ENCODE peak calls at places on chromosome 21, in four cellular contexts. J is NB4, W is kidney tubule cell, N is NCI-H2081. A is an unnamed sample.

GRCh38 chr21:26956216-26956615 is 10.7 kb downstream of the ADAMTS5 start:
- DNase-seq in J (no peak), W (no peak), N (no peak), A (no peak)

GRCh38 chr21:15293251-15293650 is 228.5 kb upstream of the NRIP1 start:
- DNase-seq in J (no peak), W (peak; percentile 91), N (no peak), A (no peak)

GRCh38 chr21:29332461-29333354 is 34.0 kb downstream of the BACH1 start:
- DNase-seq in J (no peak), W (peak; percentile 67), N (no peak), A (no peak)

GRCh38 chr21:45178072-45178608 is 103.8 kb downstream of the ADARB1 start:
- DNase-seq in J (no peak), W (no peak), N (no peak), A (no peak)

GRCh38 chr21:15224346-15225086 is 159.7 kb upstream of the NRIP1 start:
- DNase-seq in J (no peak), W (peak; percentile 97), N (no peak), A (no peak)

GRCh38 chr21:23853796-23854379 is 1753.4 kb downstream of the MRPL39 start:
- DNase-seq in J (peak; percentile 50), W (peak; percentile 2), N (no peak), A (no peak)

GRCh38 chr21:34765619-34766018 is 96.8 kb downstream of the CLIC6 start:
- DNase-seq in J (no peak), W (no peak), N (no peak), A (no peak)

GRCh38 chr21:19607983-19608668 is 1204.5 kb upstream of the TMPRSS15 start:
- DNase-seq in J (no peak), W (peak; percentile 1), N (peak; percentile 59), A (no peak)

GRCh38 chr21:44992608-44993031 is 52.8 kb downstream of the SLX9 start:
- DNase-seq in J (no peak), W (no peak), N (no peak), A (no peak)

GRCh38 chr21:8990326-8991087 is 1530.9 kb upstream of the TPTE start:
- DNase-seq in J (no peak), W (peak; percentile 47), N (no peak), A (no peak)

GRCh38 chr21:15870819-15871218 is 141.0 kb downstream of the USP25 start:
- DNase-seq in J (no peak), W (no peak), N (no peak), A (no peak)

GRCh38 chr21:25906554-25906953 is 171.8 kb downstream of the GABPA start:
- DNase-seq in J (no peak), W (no peak), N (no peak), A (no peak)

GRCh38 chr21:39670741-39671140 is 58.0 kb downstream of the B3GALT5 start:
- DNase-seq in J (no peak), W (peak; percentile 53), N (no peak), A (no peak)

GRCh38 chr21:42186591-42186990 is 32.3 kb upstream of the ABCG1 start:
- DNase-seq in J (no peak), W (no peak), N (no peak), A (no peak)

GRCh38 chr21:46114963-46115362 is 17.1 kb downstream of the COL6A2 start:
- DNase-seq in J (no peak), W (no peak), N (no peak), A (no peak)

GRCh38 chr21:40886931-40887330 is 40.0 kb upstream of the DSCAM start:
- DNase-seq in J (no peak), W (no peak), N (no peak), A (no peak)

GRCh38 chr21:45367402-45368351 is 37.3 kb upstream of the COL18A1 start:
- DNase-seq in J (no peak), W (no peak), N (no peak), A (no peak)

GRCh38 chr21:38936237-38936636 is 130.5 kb downstream of the ETS2 start:
- DNase-seq in J (no peak), W (no peak), N (no peak), A (no peak)

GRCh38 chr21:43292041-43292865 is 123.4 kb downstream of the CRYAA start:
- DNase-seq in J (no peak), W (no peak), N (no peak), A (no peak)

GRCh38 chr21:36429672-36430546 is 44.7 kb downstream of the CHAF1B start:
- DNase-seq in J (peak; percentile 91), W (peak; percentile 100), N (no peak), A (no peak)

GRCh38 chr21:45763074-45763473 is 119.5 kb downstream of the PCBP3 start:
- DNase-seq in J (no peak), W (no peak), N (no peak), A (no peak)

GRCh38 chr21:36964832-36965719 is 1.4 kb downstream of the HLCS start:
- DNase-seq in J (peak; percentile 27), W (peak; percentile 5), N (no peak), A (peak; percentile 60)

GRCh38 chr21:23858878-23859277 is 1748.4 kb downstream of the MRPL39 start:
- DNase-seq in J (no peak), W (no peak), N (no peak), A (no peak)

GRCh38 chr21:45443595-45444181 is 38.7 kb downstream of the COL18A1 start:
- DNase-seq in J (peak; percentile 33), W (no peak), N (no peak), A (no peak)

GRCh38 chr21:29018540-29018939 is 609 bp downstream of the RWDD2B start:
- DNase-seq in J (peak; percentile 19), W (peak; percentile 16), N (no peak), A (no peak)

GRCh38 chr21:16424331-16424749 is 694.6 kb downstream of the USP25 start:
- DNase-seq in J (no peak), W (peak; percentile 13), N (no peak), A (no peak)

GRCh38 chr21:42179316-42179715 is 39.6 kb upstream of the ABCG1 start:
- DNase-seq in J (no peak), W (no peak), N (no peak), A (no peak)

GRCh38 chr21:37916795-37917142 is 512 bp upstream of the KCNJ6 start:
- DNase-seq in J (no peak), W (peak; percentile 5), N (no peak), A (peak; percentile 22)

GRCh38 chr21:43598416-43599120 is 60.7 kb downstream of the HSF2BP start:
- DNase-seq in J (no peak), W (peak; percentile 39), N (no peak), A (no peak)

GRCh38 chr21:41750532-41751151 is 16.2 kb downstream of the RIPK4 start:
- DNase-seq in J (no peak), W (peak; percentile 48), N (no peak), A (no peak)

GRCh38 chr21:16532841-16533240 is 803.1 kb downstream of the USP25 start:
- DNase-seq in J (no peak), W (peak; percentile 21), N (no peak), A (no peak)

GRCh38 chr21:45224189-45224938 is 63.3 kb downstream of the POFUT2 start:
- DNase-seq in J (no peak), W (no peak), N (no peak), A (no peak)

GRCh38 chr21:35547946-35548774 is 499.1 kb upstream of the RUNX1 start:
- DNase-seq in J (no peak), W (no peak), N (no peak), A (no peak)

GRCh38 chr21:46112731-46113215 is 14.9 kb downstream of the COL6A2 start:
- DNase-seq in J (no peak), W (no peak), N (no peak), A (no peak)

GRCh38 chr21:27104749-27105439 is 138.0 kb upstream of the ADAMTS5 start:
- DNase-seq in J (no peak), W (peak; percentile 70), N (no peak), A (no peak)

GRCh38 chr21:29342394-29342957 is 43.8 kb downstream of the BACH1 start:
- DNase-seq in J (no peak), W (no peak), N (no peak), A (no peak)

GRCh38 chr21:17673261-17674020 is 60.7 kb upstream of the BTG3 start:
- DNase-seq in J (no peak), W (no peak), N (no peak), A (no peak)

GRCh38 chr21:26041441-26042180 is 129.0 kb downstream of the APP start:
- DNase-seq in J (no peak), W (peak; percentile 36), N (no peak), A (no peak)

GRCh38 chr21:42343101-42343500 is 7.7 kb downstream of the TFF2 start:
- DNase-seq in J (no peak), W (no peak), N (no peak), A (no peak)

A was measured in NCI-H526 treated with DMSO at 0.1 percent for 48 hours.